ENCODE peak calls at places on chromosomes 2 and 18, in five cellular contexts. I is adrenal gland, Y is hepatocyte, U is choroid plexus epithelial cell, T is OCI-LY7. O is an unnamed sample.

GRCh38 chr2:118430510-118431187 is 342.4 kb downstream of the INSIG2 start:
- DNase-seq in I (no peak), Y (no peak), U (peak), T (no peak), O (no peak)

GRCh38 chr2:36967236-36967876 is 1.0 kb upstream of the STRN start:
- DNase-seq in I (no peak), Y (peak), U (no peak), T (peak), O (no peak)

GRCh38 chr18:56267334-56267733 is 371.1 kb downstream of the TXNL1 start:
- DNase-seq in I (no peak), Y (no peak), U (no peak), T (no peak), O (no peak)

GRCh38 chr2:47195149-47195548 is 40.0 kb upstream of the STPG4 start:
- DNase-seq in I (no peak), Y (peak), U (no peak), T (no peak), O (peak)

GRCh38 chr18:79940126-79940813 is 11.2 kb downstream of the SLC66A2 start:
- DNase-seq in I (peak), Y (no peak), U (no peak), T (no peak), O (no peak)

GRCh38 chr2:85398426-85399182 is 11.6 kb downstream of the CAPG start:
- DNase-seq in I (no peak), Y (no peak), U (no peak), T (no peak), O (no peak)

GRCh38 chr18:54946149-54946581 is 13.1 kb downstream of the CCDC68 start:
- DNase-seq in I (peak), Y (peak), U (peak), T (no peak), O (peak)

GRCh38 chr2:175855794-175856453 is 146.1 kb downstream of the LNPK start:
- DNase-seq in I (peak), Y (no peak), U (no peak), T (no peak), O (peak)

GRCh38 chr2:223260681-223261080 is 208.7 kb downstream of the KCNE4 start:
- DNase-seq in I (no peak), Y (no peak), U (peak), T (no peak), O (no peak)

GRCh38 chr2:1881502-1881901 is 137.2 kb upstream of the PXDN start:
- DNase-seq in I (no peak), Y (no peak), U (no peak), T (no peak), O (no peak)

GRCh38 chr18:75211002-75211621 is 515 bp downstream of the TSHZ1 start:
- DNase-seq in I (no peak), Y (peak), U (peak), T (peak), O (no peak)

GRCh38 chr2:109102588-109103233 is 26.3 kb upstream of the SH3RF3 start:
- DNase-seq in I (no peak), Y (no peak), U (peak), T (no peak), O (no peak)

GRCh38 chr2:231124833-231125232 is at the start of gene HTR2B:
- DNase-seq in I (peak), Y (no peak), U (peak), T (no peak), O (peak)

GRCh38 chr2:232342635-232343565 is 35.7 kb upstream of the ALPP start:
- DNase-seq in I (no peak), Y (no peak), U (no peak), T (no peak), O (no peak)

GRCh38 chr2:132757676-132758075 is 87.7 kb upstream of the LYPD1 start:
- DNase-seq in I (no peak), Y (no peak), U (no peak), T (no peak), O (no peak)

GRCh38 chr2:179657068-179657467 is 204.3 kb downstream of the ZNF385B start:
- DNase-seq in I (no peak), Y (no peak), U (no peak), T (no peak), O (no peak)

GRCh38 chr2:74777161-74777900 is 56.6 kb upstream of the HK2 start:
- DNase-seq in I (no peak), Y (no peak), U (no peak), T (peak), O (no peak)

GRCh38 chr2:227415538-227416424 is 28.0 kb upstream of the SCYGR1 start:
- DNase-seq in I (peak), Y (no peak), U (peak), T (no peak), O (peak)

GRCh38 chr2:200761168-200761715 is 50.5 kb upstream of the BZW1 start:
- DNase-seq in I (no peak), Y (no peak), U (no peak), T (no peak), O (peak)

GRCh38 chr2:67374481-67374880 is 22.7 kb upstream of the ETAA1 start:
- DNase-seq in I (no peak), Y (no peak), U (peak), T (no peak), O (peak)

GRCh38 chr2:72263781-72264060 is 116.1 kb upstream of the CYP26B1 start:
- DNase-seq in I (peak), Y (peak), U (peak), T (no peak), O (no peak)

GRCh38 chr2:202790676-202791075 is 80.9 kb downstream of the ICA1L start:
- DNase-seq in I (no peak), Y (no peak), U (no peak), T (no peak), O (no peak)

GRCh38 chr2:130231656-130232055 is 33.4 kb upstream of the TUBA3E start:
- DNase-seq in I (no peak), Y (no peak), U (peak), T (no peak), O (no peak)

GRCh38 chr2:70561893-70562292 is 8.3 kb upstream of the TGFA start:
- DNase-seq in I (no peak), Y (no peak), U (no peak), T (no peak), O (no peak)

GRCh38 chr2:157443795-157444642 is at the start of gene CYTIP:
- DNase-seq in I (peak), Y (no peak), U (no peak), T (peak), O (no peak)

GRCh38 chr2:27139310-27139709 is at the start of gene PRR30:
- DNase-seq in I (no peak), Y (no peak), U (no peak), T (no peak), O (no peak)

GRCh38 chr2:173753441-173753840 is 211.7 kb downstream of the SP3 start:
- DNase-seq in I (no peak), Y (no peak), U (no peak), T (no peak), O (no peak)

GRCh38 chr2:173751245-173751975 is 213.8 kb downstream of the SP3 start:
- DNase-seq in I (no peak), Y (no peak), U (no peak), T (no peak), O (no peak)

GRCh38 chr2:173750332-173750731 is 214.8 kb downstream of the SP3 start:
- DNase-seq in I (no peak), Y (peak), U (peak), T (no peak), O (peak)

GRCh38 chr2:173750831-173751230 is 214.3 kb downstream of the SP3 start:
- DNase-seq in I (no peak), Y (no peak), U (no peak), T (no peak), O (no peak)

DNA sequence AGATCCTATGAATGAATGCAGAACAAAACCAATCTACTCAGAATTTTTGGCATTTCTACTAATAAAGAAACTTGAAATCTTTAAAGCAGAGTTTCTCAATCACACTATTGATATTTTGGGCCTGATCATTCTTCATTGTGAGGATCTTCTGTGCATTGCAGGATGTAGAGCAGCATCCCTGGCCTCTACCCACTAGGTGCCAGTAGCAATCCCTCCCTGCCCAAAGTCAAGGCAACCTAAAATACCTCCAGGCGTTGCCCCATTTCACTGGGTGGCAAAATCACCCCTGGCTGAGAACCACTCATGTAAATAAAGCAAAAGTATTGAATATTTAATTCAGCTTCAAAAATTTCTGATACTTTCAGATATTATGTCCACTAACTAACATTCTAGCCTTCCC is 213.0 kb downstream of the SP3 start:
- DNase-seq in I (no peak), Y (no peak), U (peak), T (peak), O (peak)
- TF ChIP-seq CTCF in I (no peak), Y (peak), U (peak), T (peak), O (peak)

GRCh38 chr2:181947273-181947672 is 38.4 kb upstream of the PPP1R1C start:
- DNase-seq in I (no peak), Y (no peak), U (no peak), T (no peak), O (no peak)
- H3K4me3 ChIP-seq in I (no peak), Y (no peak), U (no peak), T (no peak), O (no peak)

GRCh38 chr2:237601453-237602116 is 11.1 kb upstream of the RAB17 start:
- DNase-seq in I (no peak), Y (peak), U (no peak), T (no peak), O (no peak)
- TF ChIP-seq CTCF in I (no peak), Y (no peak), U (peak), T (no peak), O (no peak)

DNA sequence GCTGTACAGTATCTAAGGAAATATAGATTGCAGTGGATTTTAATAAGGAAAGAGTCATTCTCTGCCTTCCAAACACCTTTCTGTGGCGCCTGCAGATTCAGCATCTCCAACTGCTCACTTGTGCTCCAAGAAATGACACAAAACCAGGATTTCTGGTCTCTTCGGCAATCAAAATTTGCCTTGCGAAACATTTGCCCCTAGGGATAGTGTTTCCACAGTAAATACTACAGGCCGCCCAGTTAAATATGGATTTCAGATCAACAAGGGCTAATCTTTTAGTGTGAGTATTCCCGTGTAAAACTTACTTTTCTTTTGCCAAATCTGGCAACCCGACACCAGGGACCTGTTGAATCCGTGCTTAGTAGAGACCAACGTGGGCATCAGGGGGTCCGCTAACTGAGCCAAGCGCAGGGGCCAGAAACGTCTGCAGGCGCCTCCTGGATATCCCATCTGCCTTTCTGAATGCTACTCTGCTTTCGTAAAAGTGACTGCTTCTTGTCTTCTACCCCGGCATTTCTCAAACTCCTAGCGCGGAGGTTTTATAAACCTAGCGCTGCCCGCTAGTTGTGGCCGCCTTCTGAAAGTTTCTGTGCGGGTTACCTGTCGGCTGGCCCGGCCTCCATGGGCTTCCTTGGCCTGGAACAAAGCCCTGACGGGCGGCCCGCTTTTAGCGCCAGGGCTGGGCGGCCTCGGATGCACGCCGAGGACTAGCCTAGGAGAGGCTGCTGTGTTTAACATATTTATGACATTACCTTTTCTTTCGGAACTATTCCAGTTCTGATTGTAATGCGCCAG is 2.5 kb downstream of the CYP1B1 start:
- DNase-seq in I (no peak), Y (no peak), U (no peak), T (no peak), O (no peak)
- H3K4me3 ChIP-seq in I (no peak), Y (peak), U (peak), T (no peak), O (peak)

GRCh38 chr2:211854832-211855231 is 683.8 kb downstream of the ERBB4 start:
- DNase-seq in I (no peak), Y (no peak), U (no peak), T (no peak), O (no peak)
- TF ChIP-seq CTCF in I (no peak), Y (no peak), U (no peak), T (no peak), O (no peak)

GRCh38 chr2:181680937-181681811 is 857 bp upstream of the NEUROD1 start:
- DNase-seq in I (no peak), Y (no peak), U (no peak), T (no peak), O (no peak)
- H3K4me3 ChIP-seq in I (no peak), Y (peak), U (no peak), T (no peak), O (no peak)

DNA sequence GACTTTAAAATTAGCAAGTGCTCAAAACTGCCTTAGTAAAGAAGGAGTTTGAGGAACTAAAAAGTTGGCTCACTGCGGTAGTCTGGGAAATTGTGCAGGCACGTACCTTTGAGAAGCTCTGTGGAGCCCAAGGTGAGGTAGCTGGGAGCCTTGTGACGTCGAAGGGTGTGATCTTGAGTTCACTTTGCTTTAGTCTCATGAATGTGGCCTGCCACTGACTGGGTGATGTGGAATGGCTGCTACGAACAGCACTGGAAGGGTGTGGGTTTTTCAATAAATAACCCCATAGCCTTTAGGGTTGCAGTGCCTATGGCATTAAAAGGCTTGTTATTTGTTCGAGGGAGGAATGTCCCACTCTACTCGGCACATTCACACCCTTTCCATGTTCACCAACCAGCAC is 312.3 kb downstream of the PRKCE start:
- DNase-seq in I (no peak), Y (no peak), U (no peak), T (no peak), O (no peak)
- TF ChIP-seq CTCF in I (no peak), Y (no peak), U (no peak), T (no peak), O (no peak)

GRCh38 chr2:96530474-96531357 is 5.8 kb upstream of the ARID5A start:
- DNase-seq in I (no peak), Y (no peak), U (no peak), T (no peak), O (peak)

GRCh38 chr2:96532641-96533291 is 3.8 kb upstream of the ARID5A start:
- DNase-seq in I (no peak), Y (no peak), U (no peak), T (no peak), O (no peak)

GRCh38 chr2:96531872-96532505 is 4.6 kb upstream of the ARID5A start:
- DNase-seq in I (peak), Y (peak), U (peak), T (no peak), O (peak)

GRCh38 chr2:96530144-96530430 is 6.5 kb upstream of the ARID5A start:
- DNase-seq in I (no peak), Y (no peak), U (no peak), T (no peak), O (no peak)

GRCh38 chr2:96531366-96531765 is 5.2 kb upstream of the ARID5A start:
- DNase-seq in I (no peak), Y (no peak), U (no peak), T (no peak), O (no peak)
- H3K4me3 ChIP-seq in I (no peak), Y (no peak), U (no peak), T (no peak), O (no peak)

GRCh38 chr18:48104703-48105102 is 174.2 kb upstream of the SMAD2 start:
- DNase-seq in I (no peak), Y (no peak), U (no peak), T (no peak), O (no peak)

GRCh38 chr18:48106498-48106897 is 176.0 kb upstream of the SMAD2 start:
- DNase-seq in I (no peak), Y (no peak), U (no peak), T (no peak), O (no peak)

GRCh38 chr18:48106976-48107781 is 176.7 kb upstream of the SMAD2 start:
- DNase-seq in I (peak), Y (no peak), U (peak), T (no peak), O (no peak)

GRCh38 chr18:48108136-48108535 is 177.7 kb upstream of the SMAD2 start:
- DNase-seq in I (no peak), Y (no peak), U (no peak), T (no peak), O (no peak)

DNA sequence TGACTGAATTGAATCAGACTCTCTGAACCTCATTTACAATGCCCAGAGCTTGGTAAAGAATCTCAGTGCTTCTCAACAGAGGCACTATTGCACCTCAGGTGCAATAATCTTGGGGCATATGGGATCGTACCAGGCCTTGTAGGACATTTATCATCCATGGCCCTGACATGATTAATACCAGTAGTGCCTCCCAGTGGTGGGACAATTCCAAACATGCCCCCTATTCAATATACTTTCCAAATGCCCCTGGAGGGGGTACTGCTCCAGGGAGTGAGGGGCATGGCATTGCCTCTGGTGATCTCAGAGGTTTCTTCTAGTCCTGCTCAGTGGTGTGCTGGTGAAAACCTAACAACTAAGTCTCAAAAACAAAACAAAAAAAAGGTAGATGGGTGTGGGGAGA is 174.9 kb upstream of the SMAD2 start:
- DNase-seq in I (no peak), Y (no peak), U (no peak), T (no peak), O (no peak)
- TF ChIP-seq CTCF in I (no peak), Y (no peak), U (no peak), T (peak), O (no peak)